ENCODE peak calls at places on chromosomes 7 and 10, in four cellular contexts. One of them, this sample, is unnamed.

GRCh38 chr7:14432936-14433335 is 443.5 kb upstream of the ETV1 start:
- DNase-seq in body of pancreas: no peak
- DNase-seq in spleen: no peak
- DNase-seq in aorta: no peak
- DNase-seq in this sample: no peak

GRCh38 chr7:40700653-40701475 is 566.1 kb downstream of the SUGCT start:
- DNase-seq in spleen: no peak
- DNase-seq in aorta: no peak
- DNase-seq in body of pancreas: no peak
- DNase-seq in this sample: peak; percentile 13

GRCh38 chr7:93717217-93717900 is 142.8 kb upstream of the CALCR start:
- DNase-seq in spleen: no peak
- DNase-seq in aorta: no peak
- DNase-seq in body of pancreas: no peak
- DNase-seq in this sample: no peak

GRCh38 chr10:34121974-34122282 is 693.2 kb downstream of the PARD3 start:
- DNase-seq in body of pancreas: no peak
- DNase-seq in spleen: no peak
- DNase-seq in aorta: no peak
- DNase-seq in this sample: no peak

GRCh38 chr7:24955313-24955712 is 24.7 kb downstream of the OSBPL3 start:
- DNase-seq in body of pancreas: no peak
- DNase-seq in spleen: no peak
- DNase-seq in aorta: no peak
- DNase-seq in this sample: no peak

GRCh38 chr7:36966039-36966438 is 241.7 kb upstream of the AOAH start:
- DNase-seq in aorta: no peak
- DNase-seq in spleen: no peak
- DNase-seq in body of pancreas: no peak
- DNase-seq in this sample: no peak

GRCh38 chr7:36605261-36605660 is 119.0 kb downstream of the AOAH start:
- DNase-seq in aorta: no peak
- DNase-seq in spleen: no peak
- DNase-seq in body of pancreas: no peak
- DNase-seq in this sample: no peak

GRCh38 chr10:43294241-43294658 is 27.4 kb upstream of the RASGEF1A start:
- DNase-seq in aorta: no peak
- DNase-seq in spleen: no peak
- DNase-seq in body of pancreas: no peak
- DNase-seq in this sample: no peak

GRCh38 chr7:30896041-30896440 is 15.6 kb upstream of the AQP1 start:
- DNase-seq in body of pancreas: peak; percentile 72
- DNase-seq in aorta: no peak
- DNase-seq in spleen: no peak
- DNase-seq in this sample: no peak

GRCh38 chr10:6840766-6841165 is 260.7 kb upstream of the PRKCQ start:
- DNase-seq in body of pancreas: no peak
- DNase-seq in aorta: no peak
- DNase-seq in spleen: no peak
- DNase-seq in this sample: no peak

GRCh38 chr7:4612939-4613841 is 68.9 kb upstream of the FOXK1 start:
- DNase-seq in aorta: peak; percentile 75
- DNase-seq in body of pancreas: peak; percentile 36
- DNase-seq in spleen: peak; percentile 73
- DNase-seq in this sample: no peak

GRCh38 chr10:98340946-98341345 is 73.0 kb upstream of the LOXL4 start:
- DNase-seq in spleen: no peak
- DNase-seq in aorta: no peak
- DNase-seq in body of pancreas: no peak
- DNase-seq in this sample: no peak

GRCh38 chr7:90900640-90901353 is 304.7 kb downstream of the CDK14 start:
- DNase-seq in spleen: no peak
- DNase-seq in body of pancreas: peak; percentile 25
- DNase-seq in aorta: no peak
- DNase-seq in this sample: no peak

GRCh38 chr10:60387531-60387930 is 2.1 kb downstream of the ANK3 start:
- DNase-seq in aorta: no peak
- DNase-seq in body of pancreas: no peak
- DNase-seq in spleen: no peak
- DNase-seq in this sample: no peak

GRCh38 chr10:67017218-67017617 is 91.4 kb downstream of the LRRTM3 start:
- DNase-seq in body of pancreas: no peak
- DNase-seq in aorta: no peak
- DNase-seq in spleen: no peak
- DNase-seq in this sample: no peak

GRCh38 chr7:139618482-139619366 is 95.2 kb downstream of the CLEC2L start:
- DNase-seq in spleen: no peak
- DNase-seq in body of pancreas: peak; percentile 39
- DNase-seq in aorta: no peak
- DNase-seq in this sample: peak; percentile 31

GRCh38 chr10:452512-453504 is 236.7 kb downstream of the DIP2C start:
- DNase-seq in aorta: no peak
- DNase-seq in spleen: peak; percentile 49
- DNase-seq in body of pancreas: no peak
- DNase-seq in this sample: no peak

GRCh38 chr7:151782598-151783448 is 94.1 kb downstream of the PRKAG2 start:
- DNase-seq in aorta: peak; percentile 92
- DNase-seq in body of pancreas: peak; percentile 71
- DNase-seq in spleen: peak; percentile 95
- DNase-seq in this sample: peak; percentile 77

GRCh38 chr10:52359466-52359865 is 45.4 kb downstream of the DKK1 start:
- DNase-seq in aorta: no peak
- DNase-seq in spleen: no peak
- DNase-seq in body of pancreas: no peak
- DNase-seq in this sample: no peak

GRCh38 chr7:43302211-43302711 is 189.8 kb downstream of the HECW1 start:
- DNase-seq in body of pancreas: no peak
- DNase-seq in spleen: no peak
- DNase-seq in aorta: no peak
- DNase-seq in this sample: no peak

GRCh38 chr7:100157334-100158228 is 942 bp downstream of the TRAPPC14 start:
- DNase-seq in body of pancreas: peak; percentile 64
- DNase-seq in aorta: no peak
- DNase-seq in spleen: peak; percentile 85
- DNase-seq in this sample: no peak

GRCh38 chr7:159016591-159016990 is 128.1 kb downstream of the VIPR2 start:
- DNase-seq in body of pancreas: no peak
- DNase-seq in aorta: no peak
- DNase-seq in spleen: no peak
- DNase-seq in this sample: no peak

GRCh38 chr7:79681454-79681853 is 228.0 kb upstream of the MAGI2 start:
- DNase-seq in aorta: no peak
- DNase-seq in body of pancreas: no peak
- DNase-seq in spleen: no peak
- DNase-seq in this sample: no peak

GRCh38 chr7:135856356-135857144 is 107.9 kb upstream of the FAM180A start:
- DNase-seq in body of pancreas: no peak
- DNase-seq in spleen: no peak
- DNase-seq in aorta: no peak
- DNase-seq in this sample: no peak

GRCh38 chr7:76310102-76310957 is 7.9 kb downstream of the HSPB1 start:
- DNase-seq in body of pancreas: peak; percentile 81
- DNase-seq in spleen: no peak
- DNase-seq in aorta: no peak
- DNase-seq in this sample: no peak

GRCh38 chr7:41861642-41862041 is 158.8 kb upstream of the INHBA start:
- DNase-seq in aorta: no peak
- DNase-seq in body of pancreas: no peak
- DNase-seq in spleen: no peak
- DNase-seq in this sample: no peak

GRCh38 chr10:94403034-94403822 is 887 bp downstream of the TBC1D12 start:
- DNase-seq in spleen: peak; percentile 90
- DNase-seq in aorta: peak; percentile 88
- DNase-seq in body of pancreas: peak; percentile 84
- DNase-seq in this sample: no peak

GRCh38 chr7:49297958-49298357 is 373.6 kb downstream of the CDC14C start:
- DNase-seq in body of pancreas: no peak
- DNase-seq in aorta: no peak
- DNase-seq in spleen: no peak
- DNase-seq in this sample: no peak

GRCh38 chr7:91079491-91079890 is 184.7 kb upstream of the FZD1 start:
- DNase-seq in body of pancreas: no peak
- DNase-seq in aorta: no peak
- DNase-seq in spleen: no peak
- DNase-seq in this sample: no peak

GRCh38 chr7:23136216-23136615 is 30.6 kb downstream of the KLHL7 start:
- DNase-seq in spleen: no peak
- DNase-seq in aorta: no peak
- DNase-seq in body of pancreas: no peak
- DNase-seq in this sample: no peak

GRCh38 chr7:129779602-129780256 is 168.2 kb downstream of the NRF1 start:
- DNase-seq in body of pancreas: peak; percentile 71
- DNase-seq in spleen: peak; percentile 81
- DNase-seq in aorta: no peak
- DNase-seq in this sample: no peak

GRCh38 chr10:43403911-43404674 is 4.9 kb downstream of the HNRNPF start:
- DNase-seq in spleen: no peak
- DNase-seq in aorta: no peak
- DNase-seq in body of pancreas: no peak
- DNase-seq in this sample: no peak

DNA sequence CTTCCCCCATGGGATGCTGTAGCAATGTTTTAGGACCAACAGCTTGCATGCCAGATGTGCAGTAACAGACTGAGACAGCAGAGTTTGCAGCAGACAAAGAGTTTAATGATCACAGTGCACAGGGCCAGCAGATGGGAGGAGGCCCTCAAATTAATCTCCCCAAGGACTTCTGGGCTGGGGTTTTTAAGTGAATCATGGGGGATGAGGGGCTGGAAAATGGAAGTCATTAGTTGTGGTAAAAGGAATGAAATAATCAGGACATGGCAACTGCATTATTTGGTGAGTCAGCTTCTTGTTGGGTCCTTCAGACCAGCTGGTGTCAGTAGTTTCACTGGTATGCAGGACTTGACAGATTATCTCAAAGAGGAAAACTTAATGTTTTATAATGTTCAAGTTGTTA is 12.6 kb upstream of the NRBF2 start:
- DNase-seq in body of pancreas: peak; percentile 27
- DNase-seq in spleen: no peak
- DNase-seq in aorta: peak; percentile 36
- DNase-seq in this sample: no peak
- H3K27ac ChIP-seq in body of pancreas: no peak overlapping the region
- H3K27ac ChIP-seq in spleen: no peak overlapping the region
- H3K27ac ChIP-seq in aorta: no peak overlapping the region
- H3K27ac ChIP-seq in this sample: no peak overlapping the region

DNA sequence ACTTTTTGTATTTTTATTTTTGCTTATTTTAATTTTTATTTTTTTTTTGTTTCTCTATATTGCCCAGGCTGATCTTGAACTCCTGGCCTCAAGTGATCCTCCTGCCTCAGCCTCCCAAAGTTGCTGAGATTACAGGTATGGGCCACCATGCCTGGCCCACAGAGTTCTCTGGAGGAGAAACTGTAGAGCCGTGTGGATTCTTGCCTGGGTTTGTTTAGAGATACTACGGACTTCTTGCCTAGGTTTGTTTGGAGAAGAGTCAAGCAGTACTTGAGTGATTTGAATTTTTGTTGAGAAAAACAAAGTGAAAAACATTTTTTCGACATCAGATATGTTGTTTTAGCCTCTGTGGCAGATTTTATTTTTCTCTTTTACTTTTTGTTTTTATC is 99.0 kb downstream of the CAMK1D start:
- DNase-seq in aorta: no peak
- DNase-seq in body of pancreas: no peak
- DNase-seq in spleen: no peak
- DNase-seq in this sample: no peak
- H3K4me3 ChIP-seq in aorta: no peak overlapping the region
- H3K4me3 ChIP-seq in body of pancreas: no peak overlapping the region
- H3K4me3 ChIP-seq in spleen: peak overlapping the region; percentile 48
- H3K4me3 ChIP-seq in this sample: no peak overlapping the region

DNA sequence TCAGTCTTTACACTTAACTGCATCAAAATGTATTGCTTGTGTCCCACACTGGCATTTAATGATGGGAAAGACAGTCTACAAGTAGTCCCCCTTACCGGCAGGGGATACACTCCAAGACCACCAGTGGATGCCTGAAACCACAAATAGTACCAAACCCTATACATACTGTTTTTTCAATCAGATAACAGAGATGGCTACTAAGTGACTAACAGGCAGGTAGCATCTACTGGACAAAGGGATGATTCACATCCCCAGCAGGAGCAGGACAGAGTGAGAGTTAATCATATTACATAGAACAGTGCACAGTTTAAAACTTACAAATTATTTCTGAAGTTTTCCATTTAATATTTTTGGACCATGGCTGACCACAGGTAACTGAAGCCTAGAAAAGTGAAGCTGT is 13.2 kb downstream of the TMEM243 start:
- DNase-seq in spleen: no peak
- DNase-seq in body of pancreas: no peak
- DNase-seq in aorta: no peak
- DNase-seq in this sample: no peak
- H3K4me1 ChIP-seq in spleen: peaks cover 10% of the 10 kb centered on the region
- H3K4me1 ChIP-seq in body of pancreas: peaks cover 6% of the 10 kb centered on the region
- H3K4me1 ChIP-seq in aorta: no peaks in the 10 kb centered on the region
- H3K4me1 ChIP-seq in this sample: no peaks in the 10 kb centered on the region

DNA sequence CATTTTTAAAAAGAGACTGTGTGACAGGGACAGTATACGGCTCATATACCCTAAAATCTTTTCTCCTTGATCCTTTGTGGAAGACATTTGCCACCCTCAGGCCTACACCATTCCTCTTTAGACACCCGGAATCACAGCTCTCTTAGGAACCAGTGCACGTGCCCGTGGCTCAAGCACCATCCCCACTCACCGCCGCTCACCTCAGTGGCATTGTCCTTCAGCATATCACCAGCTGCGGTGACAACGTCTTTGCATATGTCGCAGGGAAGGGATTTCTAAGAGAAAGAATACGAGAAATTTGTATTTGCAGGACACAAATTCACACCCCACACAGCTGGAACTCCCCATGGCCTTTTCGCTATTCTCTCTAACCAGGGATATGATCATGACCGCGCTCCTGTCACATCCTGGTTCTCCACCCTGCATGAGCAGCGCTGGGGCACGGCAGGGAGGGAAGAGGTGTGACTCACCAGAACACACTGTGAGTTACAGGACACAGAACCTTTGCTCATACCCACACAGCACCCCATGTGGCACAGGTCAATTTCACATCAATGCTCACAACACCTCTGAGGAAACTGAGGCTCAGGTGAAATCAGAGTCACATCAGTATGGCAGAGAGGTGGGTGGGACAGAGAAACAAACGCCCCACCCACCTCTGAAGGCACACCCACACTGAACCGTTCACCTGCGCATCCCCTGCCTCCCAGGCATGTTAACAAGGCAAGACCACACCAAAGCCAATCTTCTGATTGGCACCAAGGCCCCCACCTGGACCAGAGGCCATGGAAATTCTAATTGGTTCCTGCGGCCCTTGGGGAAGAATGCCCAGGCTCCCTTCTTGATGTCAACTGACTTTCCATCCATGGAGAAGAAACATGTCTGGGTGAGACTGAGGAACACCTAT is 19.2 kb downstream of the PSAP start:
- DNase-seq in spleen: peak; percentile 65
- DNase-seq in body of pancreas: no peak
- DNase-seq in aorta: peak; percentile 66
- DNase-seq in this sample: no peak
- H3K27ac ChIP-seq in spleen: no peak overlapping the region
- H3K27ac ChIP-seq in body of pancreas: no peak overlapping the region
- H3K27ac ChIP-seq in aorta: no peak overlapping the region
- H3K27ac ChIP-seq in this sample: no peak overlapping the region

GRCh38 chr10:71847418-71847817 is 3.6 kb downstream of the PSAP start:
- DNase-seq in spleen: peak; percentile 66
- DNase-seq in aorta: peak; percentile 15
- DNase-seq in body of pancreas: no peak
- DNase-seq in this sample: no peak
- H3K4me3 ChIP-seq in spleen: peak overlapping the region; percentile 86
- H3K4me3 ChIP-seq in aorta: no peak overlapping the region
- H3K4me3 ChIP-seq in body of pancreas: no peak overlapping the region
- H3K4me3 ChIP-seq in this sample: no peak overlapping the region

GRCh38 chr10:50572017-50572491 is 51.7 kb downstream of the SGMS1 start:
- DNase-seq in spleen: no peak
- DNase-seq in aorta: no peak
- DNase-seq in body of pancreas: no peak
- DNase-seq in this sample: no peak
- H3K4me1 ChIP-seq in spleen: peaks cover 8% of the 10 kb centered on the region
- H3K4me1 ChIP-seq in aorta: peaks cover 5% of the 10 kb centered on the region
- H3K4me1 ChIP-seq in body of pancreas: peaks cover 44% of the 10 kb centered on the region
- H3K4me1 ChIP-seq in this sample: peaks cover 8% of the 10 kb centered on the region